ENCODE peak calls at places on chromosomes 3 and 15, in four cellular contexts. P is IMR-90, T is HepG2, F is A549. O is an unnamed sample.

GRCh38 chr15:26697913-26698312 is 75.0 kb downstream of the GABRB3 start:
- DNase-seq in F (no peak), T (no peak), P (no peak), O (no peak)

GRCh38 chr15:72836676-72837325 is 53.2 kb upstream of the ADPGK start:
- DNase-seq in P (no peak), T (no peak), F (no peak), O (no peak)

GRCh38 chr15:74725845-74726773 is 781 bp upstream of the CYP1A1 start:
- DNase-seq in F (peak; percentile 35), T (peak; percentile 46), P (no peak), O (peak; percentile 53)

GRCh38 chr3:171783086-171783485 is 27.2 kb downstream of the PLD1 start:
- DNase-seq in P (peak; percentile 45), T (no peak), F (no peak), O (no peak)

GRCh38 chr15:41821831-41822230 is 6.1 kb upstream of the JMJD7 start:
- DNase-seq in F (no peak), P (no peak), T (no peak), O (no peak)

GRCh38 chr3:121989943-121990342 is 32.1 kb downstream of the ILDR1 start:
- DNase-seq in T (no peak), F (no peak), P (no peak), O (no peak)

GRCh38 chr15:71141572-71141971 is 26.3 kb downstream of the THSD4 start:
- DNase-seq in P (no peak), F (no peak), T (no peak), O (no peak)

GRCh38 chr3:52731590-52731989 is 25.7 kb downstream of the SPCS1 start:
- DNase-seq in T (no peak), F (no peak), P (no peak), O (no peak)

GRCh38 chr3:111610189-111610588 is 15.0 kb upstream of the ZBED2 start:
- DNase-seq in F (no peak), T (no peak), P (no peak), O (no peak)

GRCh38 chr3:50236484-50237132 is 604 bp downstream of the GNAI2 start:
- DNase-seq in T (no peak), P (no peak), F (no peak), O (no peak)

GRCh38 chr15:44682211-44682610 is 18.7 kb upstream of the SPG11 start:
- DNase-seq in P (no peak), T (no peak), F (no peak), O (no peak)

GRCh38 chr3:194328080-194328571 is 23.0 kb downstream of the CPN2 start:
- DNase-seq in T (no peak), P (peak; percentile 72), F (peak; percentile 44), O (peak; percentile 44)

GRCh38 chr3:171005648-171006047 is 20.9 kb downstream of the SLC2A2 start:
- DNase-seq in P (no peak), T (no peak), F (no peak), O (no peak)

GRCh38 chr3:196232154-196232881 is 16.0 kb downstream of the SLC51A start:
- DNase-seq in P (no peak), F (no peak), T (no peak), O (no peak)

GRCh38 chr3:16665282-16665741 is 60.1 kb upstream of the DAZL start:
- DNase-seq in T (no peak), P (no peak), F (peak; percentile 6), O (no peak)

GRCh38 chr3:13076255-13076654 is 3.0 kb upstream of the IQSEC1 start:
- DNase-seq in P (no peak), F (no peak), T (no peak), O (no peak)

GRCh38 chr3:179929091-179929529 is 107.6 kb downstream of the PEX5L start:
- DNase-seq in T (peak; percentile 35), F (peak; percentile 35), P (peak; percentile 60), O (peak; percentile 44)

GRCh38 chr3:179933079-179933478 is 103.7 kb downstream of the PEX5L start:
- DNase-seq in F (no peak), T (no peak), P (no peak), O (no peak)

GRCh38 chr3:179933872-179934271 is 102.9 kb downstream of the PEX5L start:
- DNase-seq in T (no peak), F (no peak), P (no peak), O (no peak)
- TF ChIP-seq MAZ in T (no peak), F (no peak), P (no peak), O (no peak)

DNA sequence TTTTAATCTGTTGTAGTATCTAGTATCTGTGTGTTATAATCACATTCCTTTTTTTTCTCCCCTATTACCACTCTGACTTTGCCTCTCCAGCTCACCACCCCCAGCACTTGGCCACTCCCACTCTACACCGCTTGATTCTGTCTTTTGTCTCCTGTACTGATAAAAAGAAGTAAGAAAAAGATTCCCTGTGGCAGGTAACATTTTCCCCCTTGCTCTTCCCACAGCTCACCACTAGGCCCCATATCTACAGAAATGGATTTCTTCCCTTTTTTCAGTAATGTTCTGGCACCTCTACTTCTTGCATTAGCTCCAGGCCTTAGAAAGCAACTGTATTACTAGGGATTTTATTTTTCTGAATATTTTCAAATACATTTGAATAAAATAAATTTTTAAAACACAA is 25.6 kb downstream of the KCNH8 start:
- DNase-seq in T (no peak), P (no peak), F (no peak), O (no peak)
- TF ChIP-seq MAZ in T (no peak), P (no peak), F (no peak), O (no peak)

GRCh38 chr3:72336821-72337479 is 511.3 kb downstream of the SHQ1 start:
- DNase-seq in T (no peak), F (no peak), P (peak; percentile 46), O (peak; percentile 71)

GRCh38 chr3:72339750-72340025 is 508.6 kb downstream of the SHQ1 start:
- DNase-seq in F (no peak), P (no peak), T (no peak), O (no peak)

GRCh38 chr3:72338942-72339749 is 509.1 kb downstream of the SHQ1 start:
- DNase-seq in T (peak; percentile 41), F (peak; percentile 53), P (peak; percentile 97), O (peak; percentile 83)

GRCh38 chr3:72337480-72337855 is 510.8 kb downstream of the SHQ1 start:
- DNase-seq in T (no peak), P (no peak), F (no peak), O (no peak)

DNA sequence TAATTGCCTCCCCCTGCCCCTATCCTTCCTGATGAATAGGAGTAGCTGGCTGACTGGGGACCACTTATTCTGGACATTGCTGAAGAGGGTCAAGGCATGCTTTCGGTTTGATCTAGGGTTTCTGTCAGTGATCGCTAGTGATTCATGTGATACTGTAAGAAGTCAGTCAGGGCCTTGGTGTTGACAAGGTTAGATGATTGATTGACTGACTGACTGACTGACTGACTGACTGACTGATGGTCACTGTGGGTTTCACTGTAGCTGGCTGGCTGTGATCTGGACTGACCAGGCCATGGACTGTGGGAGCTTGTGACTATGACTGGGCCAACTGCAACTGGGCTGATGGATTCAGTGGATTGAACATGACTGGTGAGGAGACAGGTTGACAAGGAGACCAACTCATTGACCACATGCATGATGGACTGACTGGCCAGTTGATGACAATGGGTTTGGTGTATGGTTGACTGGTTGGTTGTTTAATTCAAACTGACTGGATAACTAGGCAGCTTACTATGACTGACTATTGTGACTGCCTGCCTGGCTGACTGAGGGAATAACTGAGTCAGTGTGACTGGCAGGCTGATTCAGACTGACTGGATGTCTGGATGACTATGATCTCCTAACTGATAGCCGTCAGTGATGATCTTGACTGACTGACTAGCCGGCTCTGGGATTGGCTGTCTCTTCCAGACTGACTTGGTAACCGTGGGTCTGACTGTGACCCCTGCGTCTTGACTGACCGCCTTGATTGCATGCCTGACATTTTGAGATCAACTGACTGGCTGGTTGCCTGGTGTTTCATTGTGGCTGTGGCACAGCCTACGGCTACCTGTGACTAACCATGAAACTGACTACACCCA is 509.9 kb downstream of the SHQ1 start:
- DNase-seq in F (peak; percentile 18), P (peak; percentile 55), T (no peak), O (no peak)
- TF ChIP-seq MAZ in F (no peak), P (no peak), T (no peak), O (no peak)

GRCh38 chr15:37136666-37137065 is 36.3 kb upstream of the MEIS2 start:
- DNase-seq in P (peak; percentile 49), T (no peak), F (no peak), O (no peak)

GRCh38 chr15:37134244-37134643 is 33.9 kb upstream of the MEIS2 start:
- DNase-seq in P (no peak), T (no peak), F (no peak), O (no peak)

GRCh38 chr15:37134699-37135131 is 34.4 kb upstream of the MEIS2 start:
- DNase-seq in P (peak; percentile 58), T (peak; percentile 34), F (peak; percentile 15), O (peak; percentile 78)

GRCh38 chr15:37133619-37134018 is 33.3 kb upstream of the MEIS2 start:
- DNase-seq in F (no peak), T (no peak), P (peak; percentile 61), O (no peak)

GRCh38 chr15:37135225-37135624 is 34.9 kb upstream of the MEIS2 start:
- DNase-seq in T (no peak), F (no peak), P (no peak), O (peak; percentile 49)
- TF ChIP-seq MAZ in T (no peak), F (no peak), P (no peak), O (no peak)

DNA sequence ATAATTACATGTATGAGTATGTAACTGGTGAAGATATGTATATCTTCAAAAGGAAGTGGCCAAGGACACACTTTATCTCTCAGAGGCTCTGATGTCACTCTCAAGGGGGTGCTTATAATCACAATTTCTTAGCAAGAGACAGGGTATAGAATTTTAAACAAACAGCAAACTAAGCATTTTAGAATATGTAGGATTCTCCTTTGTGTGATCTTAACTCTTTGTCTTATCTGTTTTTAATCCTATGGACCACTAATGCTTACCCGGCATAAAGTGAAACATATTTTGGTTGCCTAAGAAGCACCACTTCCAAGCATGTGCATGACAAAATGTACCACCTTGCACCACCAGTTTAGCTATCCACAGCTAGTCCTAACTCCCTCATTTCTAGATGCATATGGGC is 8.2 kb upstream of the MBNL1 start:
- DNase-seq in T (no peak), P (no peak), F (no peak), O (no peak)
- TF ChIP-seq MAZ in T (no peak), P (no peak), F (no peak), O (no peak)

GRCh38 chr3:55090310-55090709 is 162.5 kb upstream of the LRTM1 start:
- DNase-seq in P (no peak), T (no peak), F (no peak), O (no peak)
- TF ChIP-seq MAZ in P (no peak), T (no peak), F (no peak), O (no peak)

DNA sequence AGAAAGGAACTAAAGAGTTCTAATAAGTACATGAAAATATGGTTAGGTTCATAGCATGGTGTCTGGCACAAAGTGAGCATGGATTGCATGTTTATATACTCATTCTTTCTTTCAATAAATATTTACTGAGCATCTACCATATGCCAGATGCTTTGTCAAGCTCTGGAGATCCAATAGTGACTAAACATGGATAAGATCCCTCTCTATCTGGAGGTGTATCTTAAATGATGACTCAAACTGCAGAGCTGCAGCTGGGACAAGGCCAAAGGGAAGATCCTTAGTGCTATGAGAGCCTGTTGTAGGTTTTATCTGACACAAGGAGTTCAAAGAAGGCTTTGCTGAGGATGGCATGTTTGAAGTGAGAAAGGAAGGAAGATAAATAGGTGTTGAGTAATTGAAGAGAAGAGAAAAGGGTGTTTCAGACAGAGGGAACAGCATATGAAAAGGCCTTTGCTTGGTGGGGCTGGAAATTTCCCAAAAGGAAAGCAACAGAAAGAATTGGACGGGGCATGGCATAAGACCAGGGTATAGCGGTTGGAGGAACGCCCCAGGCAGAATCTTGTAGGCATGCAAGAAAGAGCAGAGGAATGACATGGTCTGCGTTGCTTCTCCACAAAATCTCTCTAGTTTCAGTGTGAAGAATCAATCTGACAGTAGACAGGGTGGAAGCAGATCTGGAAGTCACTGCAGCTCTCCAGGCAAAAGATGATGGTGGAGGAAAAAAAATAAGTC is 239.9 kb upstream of the LRTM1 start:
- DNase-seq in P (peak; percentile 96), F (no peak), T (no peak), O (no peak)
- TF ChIP-seq MAZ in P (no peak), F (no peak), T (no peak), O (no peak)

O was measured in K562.